ENCODE peak calls at places on chromosomes 5 and 9, in nine cellular contexts. G is GM23248, I is adrenal gland, Q is heart left ventricle, X is PC-3, U is endodermal cell, W is stomach, Z is right atrium auricular region, D is ovary. J is an unnamed sample.

GRCh38 chr5:147017621-147018020 is 139.1 kb upstream of the PPP2R2B start:
- DNase-seq in G (no peak), I (no peak), Q (no peak), X (no peak), U (no peak), W (no peak), Z (no peak), D (no peak), J (no peak)

GRCh38 chr9:123401879-123402513 is 46.0 kb downstream of the CRB2 start:
- DNase-seq in G (peak), I (no peak), Q (no peak), X (peak), U (peak), W (no peak), Z (no peak), D (no peak), J (no peak)

GRCh38 chr9:109206670-109207069 is 39.6 kb upstream of the FRRS1L start:
- DNase-seq in G (peak), I (no peak), Q (no peak), X (no peak), U (peak), W (no peak), Z (no peak), D (no peak), J (no peak)

GRCh38 chr5:150538007-150538917 is 30.3 kb downstream of the NDST1 start:
- DNase-seq in G (peak), I (no peak), Q (peak), X (peak), U (no peak), W (no peak), Z (no peak), D (no peak), J (no peak)

GRCh38 chr5:2204366-2205184 is 321.9 kb upstream of the IRX4 start:
- DNase-seq in G (no peak), I (no peak), Q (no peak), X (no peak), U (peak), W (no peak), Z (peak), D (peak), J (no peak)

GRCh38 chr9:113250807-113251206 is 24.6 kb downstream of the CDC26 start:
- DNase-seq in G (no peak), I (no peak), Q (no peak), X (no peak), U (no peak), W (no peak), Z (no peak), D (no peak), J (no peak)

GRCh38 chr9:126449725-126450443 is 123.3 kb downstream of the MVB12B start:
- DNase-seq in G (no peak), I (no peak), Q (no peak), X (no peak), U (no peak), W (no peak), Z (no peak), D (no peak), J (no peak)

GRCh38 chr9:137087409-137087925 is 682 bp downstream of the MAN1B1 start:
- DNase-seq in G (peak), I (no peak), Q (no peak), X (no peak), U (peak), W (no peak), Z (no peak), D (no peak), J (no peak)

GRCh38 chr9:131078427-131079366 is 17.6 kb upstream of the AIF1L start:
- DNase-seq in G (no peak), I (no peak), Q (no peak), X (no peak), U (no peak), W (no peak), Z (no peak), D (no peak), J (no peak)

GRCh38 chr5:146867996-146868708 is 10.4 kb downstream of the PPP2R2B start:
- DNase-seq in G (no peak), I (no peak), Q (no peak), X (no peak), U (no peak), W (no peak), Z (no peak), D (no peak), J (no peak)

GRCh38 chr9:115764649-115765048 is 388.9 kb upstream of the PAPPA start:
- DNase-seq in G (no peak), I (no peak), Q (no peak), X (no peak), U (no peak), W (no peak), Z (no peak), D (no peak), J (no peak)

GRCh38 chr9:26264709-26265601 is 586.7 kb upstream of the TUSC1 start:
- DNase-seq in G (peak), I (no peak), Q (no peak), X (peak), U (no peak), W (no peak), Z (no peak), D (no peak), J (no peak)

GRCh38 chr5:93584531-93585053 is 1.6 kb downstream of the NR2F1 start:
- DNase-seq in G (peak), I (no peak), Q (no peak), X (no peak), U (peak), W (no peak), Z (no peak), D (no peak), J (no peak)

GRCh38 chr9:694499-695154 is 146.9 kb upstream of the DMRT1 start:
- DNase-seq in G (peak), I (peak), Q (peak), X (peak), U (peak), W (no peak), Z (no peak), D (no peak), J (no peak)

GRCh38 chr9:15403155-15403554 is 19.5 kb upstream of the SNAPC3 start:
- DNase-seq in G (peak), I (no peak), Q (no peak), X (peak), U (peak), W (no peak), Z (no peak), D (no peak), J (no peak)

GRCh38 chr9:87793292-87793691 is 67.4 kb downstream of the CTSL start:
- DNase-seq in G (peak), I (no peak), Q (no peak), X (peak), U (no peak), W (no peak), Z (no peak), D (no peak), J (no peak)

GRCh38 chr5:55306641-55307382 is 682 bp downstream of the DHX29 start:
- DNase-seq in G (peak), I (no peak), Q (no peak), X (no peak), U (peak), W (no peak), Z (no peak), D (no peak), J (no peak)

GRCh38 chr5:68823301-68823700 is 270.5 kb upstream of the SLC30A5 start:
- DNase-seq in G (peak), I (no peak), Q (no peak), X (no peak), U (no peak), W (no peak), Z (no peak), D (no peak), J (no peak)

GRCh38 chr5:78501411-78502338 is 141.3 kb downstream of the SCAMP1 start:
- DNase-seq in G (peak), I (no peak), Q (no peak), X (no peak), U (peak), W (no peak), Z (no peak), D (no peak), J (no peak)

GRCh38 chr5:61440086-61440485 is 108.0 kb downstream of the ZSWIM6 start:
- DNase-seq in G (no peak), I (no peak), Q (no peak), X (no peak), U (no peak), W (no peak), Z (no peak), D (no peak), J (no peak)

GRCh38 chr5:34652916-34653315 is 3.2 kb upstream of the RAI14 start:
- DNase-seq in G (peak), I (no peak), Q (no peak), X (peak), U (no peak), W (no peak), Z (no peak), D (no peak), J (no peak)

DNA sequence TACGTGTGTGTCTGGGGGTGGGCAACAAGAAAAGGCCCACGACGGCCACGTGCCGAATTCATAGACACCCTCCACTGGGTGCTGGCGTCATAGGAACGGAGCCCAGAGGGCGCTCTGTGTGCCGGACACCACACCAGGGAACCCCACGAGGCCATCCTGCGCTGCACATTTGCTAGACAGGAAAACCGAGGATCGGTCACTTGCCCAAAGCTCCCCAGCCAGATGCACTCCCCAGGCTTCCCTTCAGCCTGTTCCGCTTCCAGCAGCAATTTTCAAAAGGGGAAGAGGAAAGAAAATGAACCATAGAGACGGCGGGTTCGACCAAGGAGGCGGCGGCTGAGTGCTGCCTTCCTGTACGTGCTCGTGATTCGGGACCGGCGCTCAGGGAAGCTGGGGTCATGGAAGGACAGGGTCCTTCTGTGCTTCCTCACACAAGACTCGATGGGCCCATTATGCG is 124.5 kb upstream of the SARDH start:
- DNase-seq in G (no peak), I (peak), Q (peak), X (no peak), U (no peak), W (peak), Z (peak), D (no peak), J (no peak)
- H3K27ac ChIP-seq in G (no peak), I (peak), Q (peak), X (no peak), U (peak), W (peak), Z (no peak), D (no peak), J (no peak)

GRCh38 chr9:114503522-114504340 is 1.5 kb downstream of the WHRN start:
- DNase-seq in G (no peak), I (no peak), Q (no peak), X (peak), U (no peak), W (no peak), Z (no peak), D (no peak), J (no peak)
- H3K4me3 ChIP-seq in G (peak), I (no peak), Q (peak), X (peak), U (peak), W (peak), Z (peak), D (peak), J (peak)

GRCh38 chr9:42396318-42396717 is 212.9 kb downstream of the SPATA31A6 start:
- DNase-seq in G (no peak), I (no peak), Q (no peak), X (no peak), U (no peak), W (no peak), Z (no peak), D (no peak), J (no peak)
- H3K27ac ChIP-seq in G (no peak), I (no peak), Q (no peak), X (no peak), U (no peak), W (no peak), Z (no peak), D (no peak), J (no peak)

GRCh38 chr9:133166392-133166791 is 2.7 kb upstream of the GBGT1 start:
- DNase-seq in G (no peak), I (no peak), Q (no peak), X (no peak), U (no peak), W (no peak), Z (no peak), D (no peak), J (no peak)

GRCh38 chr9:133162802-133163558 is 734 bp downstream of the GBGT1 start:
- DNase-seq in G (peak), I (peak), Q (no peak), X (no peak), U (peak), W (no peak), Z (no peak), D (no peak), J (no peak)

GRCh38 chr9:133161542-133161950 is 2.2 kb downstream of the GBGT1 start:
- DNase-seq in G (no peak), I (peak), Q (no peak), X (no peak), U (no peak), W (no peak), Z (no peak), D (no peak), J (no peak)

GRCh38 chr9:133163559-133164208 is at the start of gene GBGT1:
- DNase-seq in G (peak), I (peak), Q (peak), X (no peak), U (peak), W (peak), Z (no peak), D (peak), J (peak)

GRCh38 chr9:133164209-133164590 is 486 bp upstream of the GBGT1 start:
- DNase-seq in G (no peak), I (no peak), Q (no peak), X (no peak), U (no peak), W (no peak), Z (no peak), D (no peak), J (no peak)
- H3K4me3 ChIP-seq in G (peak), I (no peak), Q (peak), X (no peak), U (peak), W (peak), Z (peak), D (peak), J (peak)

DNA sequence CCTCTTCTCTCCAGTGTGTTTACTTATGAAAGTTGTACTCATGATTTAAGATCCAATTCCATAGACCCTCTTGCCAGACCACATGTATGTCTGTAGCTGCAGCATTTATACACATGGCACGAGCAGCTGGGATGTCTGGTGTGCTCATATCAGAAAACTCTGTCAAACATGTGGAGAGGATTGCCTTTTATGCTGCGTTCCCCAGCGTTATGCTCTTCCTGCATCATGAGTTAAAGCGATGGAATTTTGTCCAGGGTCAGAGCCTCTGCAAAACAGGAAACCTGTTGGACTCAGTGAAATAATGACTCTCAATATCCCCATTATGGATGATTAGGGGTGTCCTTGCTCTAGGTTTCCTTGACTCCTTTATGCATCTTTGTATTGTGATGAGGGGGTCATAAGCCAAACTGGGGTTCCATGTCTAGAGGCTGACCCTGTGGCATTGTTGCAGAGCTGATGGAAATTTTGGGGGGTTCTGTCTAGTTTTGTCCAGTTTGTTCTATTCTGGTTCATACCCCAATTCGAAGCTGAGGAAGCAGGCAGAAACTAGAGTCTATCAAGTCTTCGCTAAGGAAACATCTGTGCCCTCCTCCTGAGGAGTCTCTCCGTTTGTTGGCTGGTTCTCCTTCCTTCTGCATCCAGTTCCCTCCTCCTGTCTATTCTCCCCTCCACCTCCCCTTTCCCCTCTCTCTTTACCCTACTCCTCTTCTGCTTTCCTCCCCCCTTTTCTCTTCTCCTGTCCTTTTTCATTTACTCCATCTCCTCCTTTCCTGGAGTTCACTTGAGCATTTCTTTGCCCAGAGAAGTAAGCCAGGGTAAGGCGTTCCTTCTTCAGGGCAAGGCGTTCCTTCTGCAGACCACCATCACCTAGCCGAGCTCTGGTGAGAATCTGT is 252.8 kb downstream of the MAST4 start:
- DNase-seq in G (peak), I (no peak), Q (no peak), X (no peak), U (peak), W (no peak), Z (no peak), D (no peak), J (no peak)
- H3K27ac ChIP-seq in G (peak), I (no peak), Q (no peak), X (no peak), U (no peak), W (no peak), Z (no peak), D (no peak), J (no peak)